ENCODE peak calls at places on chromosomes 11 and 22, in seven cellular contexts. One of them, this sample, is unnamed.

GRCh38 chr11:85094795-85095194 is 532.3 kb downstream of the DLG2 start:
- DNase-seq in mesenchymal stem cell: no peak
- DNase-seq in aorta: no peak
- DNase-seq in GM23248: no peak
- DNase-seq in stomach: no peak
- DNase-seq in ascending aorta: no peak
- DNase-seq in kidney: no peak
- DNase-seq in this sample: no peak

GRCh38 chr11:38950882-38951281 is 2352.8 kb upstream of the RAG2 start:
- DNase-seq in aorta: no peak
- DNase-seq in kidney: no peak
- DNase-seq in stomach: no peak
- DNase-seq in GM23248: no peak
- DNase-seq in ascending aorta: no peak
- DNase-seq in mesenchymal stem cell: peak; percentile 1
- DNase-seq in this sample: no peak

GRCh38 chr11:43706631-43707030 is 26.1 kb downstream of the HSD17B12 start:
- DNase-seq in ascending aorta: no peak
- DNase-seq in GM23248: no peak
- DNase-seq in kidney: no peak
- DNase-seq in stomach: no peak
- DNase-seq in aorta: no peak
- DNase-seq in mesenchymal stem cell: no peak
- DNase-seq in this sample: no peak

GRCh38 chr11:44681698-44682097 is 45.1 kb upstream of the TSPAN18 start:
- DNase-seq in kidney: no peak
- DNase-seq in aorta: no peak
- DNase-seq in stomach: no peak
- DNase-seq in ascending aorta: no peak
- DNase-seq in mesenchymal stem cell: peak; percentile 80
- DNase-seq in GM23248: peak; percentile 34
- DNase-seq in this sample: no peak

GRCh38 chr11:61341706-61342105 is 8.7 kb downstream of the TKFC start:
- DNase-seq in mesenchymal stem cell: no peak
- DNase-seq in stomach: no peak
- DNase-seq in kidney: no peak
- DNase-seq in ascending aorta: no peak
- DNase-seq in aorta: no peak
- DNase-seq in GM23248: no peak
- DNase-seq in this sample: no peak

GRCh38 chr11:68214173-68215086 is 1.3 kb upstream of the KMT5B start:
- DNase-seq in aorta: peak; percentile 67
- DNase-seq in GM23248: peak; percentile 48
- DNase-seq in mesenchymal stem cell: no peak
- DNase-seq in ascending aorta: peak; percentile 65
- DNase-seq in kidney: peak; percentile 86
- DNase-seq in stomach: no peak
- DNase-seq in this sample: peak; percentile 20

GRCh38 chr22:50145741-50146439 is 24.6 kb upstream of the PANX2 start:
- DNase-seq in mesenchymal stem cell: no peak
- DNase-seq in aorta: no peak
- DNase-seq in kidney: peak; percentile 76
- DNase-seq in stomach: no peak
- DNase-seq in ascending aorta: no peak
- DNase-seq in GM23248: no peak
- DNase-seq in this sample: no peak

GRCh38 chr11:72812604-72812967 is 1.6 kb upstream of the ATG16L2 start:
- DNase-seq in kidney: no peak
- DNase-seq in stomach: no peak
- DNase-seq in ascending aorta: no peak
- DNase-seq in aorta: no peak
- DNase-seq in GM23248: no peak
- DNase-seq in mesenchymal stem cell: peak; percentile 33
- DNase-seq in this sample: no peak

GRCh38 chr22:36344106-36344827 is 43.5 kb downstream of the MYH9 start:
- DNase-seq in aorta: no peak
- DNase-seq in stomach: no peak
- DNase-seq in mesenchymal stem cell: no peak
- DNase-seq in GM23248: no peak
- DNase-seq in kidney: no peak
- DNase-seq in ascending aorta: no peak
- DNase-seq in this sample: no peak

GRCh38 chr11:96154802-96155520 is 188.0 kb downstream of the MAML2 start:
- DNase-seq in kidney: no peak
- DNase-seq in mesenchymal stem cell: peak; percentile 77
- DNase-seq in aorta: peak; percentile 64
- DNase-seq in stomach: no peak
- DNase-seq in ascending aorta: no peak
- DNase-seq in GM23248: peak; percentile 81
- DNase-seq in this sample: no peak

GRCh38 chr11:102494216-102494615 is 36.3 kb downstream of the MMP7 start:
- DNase-seq in mesenchymal stem cell: no peak
- DNase-seq in aorta: no peak
- DNase-seq in kidney: no peak
- DNase-seq in stomach: peak; percentile 43
- DNase-seq in ascending aorta: no peak
- DNase-seq in GM23248: peak; percentile 89
- DNase-seq in this sample: no peak

GRCh38 chr11:86978756-86979608 is 23.8 kb upstream of the FZD4 start:
- DNase-seq in aorta: no peak
- DNase-seq in stomach: no peak
- DNase-seq in mesenchymal stem cell: peak; percentile 44
- DNase-seq in ascending aorta: no peak
- DNase-seq in GM23248: peak; percentile 57
- DNase-seq in kidney: no peak
- DNase-seq in this sample: no peak

GRCh38 chr11:23205156-23205871 is 345.0 kb upstream of the CCDC179 start:
- DNase-seq in ascending aorta: no peak
- DNase-seq in stomach: no peak
- DNase-seq in aorta: no peak
- DNase-seq in GM23248: peak; percentile 29
- DNase-seq in kidney: no peak
- DNase-seq in mesenchymal stem cell: peak; percentile 20
- DNase-seq in this sample: no peak

GRCh38 chr11:65003282-65003681 is 6.5 kb upstream of the BATF2 start:
- DNase-seq in ascending aorta: no peak
- DNase-seq in GM23248: peak; percentile 65
- DNase-seq in mesenchymal stem cell: peak; percentile 50
- DNase-seq in stomach: no peak
- DNase-seq in kidney: no peak
- DNase-seq in aorta: no peak
- DNase-seq in this sample: no peak

GRCh38 chr11:116467809-116468208 is 305.0 kb downstream of the BUD13 start:
- DNase-seq in ascending aorta: no peak
- DNase-seq in kidney: no peak
- DNase-seq in aorta: no peak
- DNase-seq in stomach: no peak
- DNase-seq in GM23248: peak; percentile 31
- DNase-seq in mesenchymal stem cell: no peak
- DNase-seq in this sample: no peak

GRCh38 chr22:27985323-27986275 is 66.5 kb upstream of the PITPNB start:
- DNase-seq in stomach: peak; percentile 21
- DNase-seq in mesenchymal stem cell: no peak
- DNase-seq in aorta: no peak
- DNase-seq in ascending aorta: peak; percentile 31
- DNase-seq in GM23248: no peak
- DNase-seq in kidney: no peak
- DNase-seq in this sample: no peak

GRCh38 chr11:125175166-125175565 is 10.6 kb downstream of the PKNOX2 start:
- DNase-seq in GM23248: no peak
- DNase-seq in aorta: no peak
- DNase-seq in ascending aorta: no peak
- DNase-seq in mesenchymal stem cell: no peak
- DNase-seq in kidney: no peak
- DNase-seq in stomach: no peak
- DNase-seq in this sample: no peak

GRCh38 chr11:58391879-58392278 is 14.8 kb downstream of the OR5B3 start:
- DNase-seq in GM23248: peak; percentile 71
- DNase-seq in ascending aorta: no peak
- DNase-seq in kidney: no peak
- DNase-seq in aorta: no peak
- DNase-seq in stomach: no peak
- DNase-seq in mesenchymal stem cell: peak; percentile 20
- DNase-seq in this sample: no peak

GRCh38 chr22:40238425-40239344 is 61.0 kb downstream of the TNRC6B start:
- DNase-seq in kidney: no peak
- DNase-seq in ascending aorta: no peak
- DNase-seq in GM23248: peak; percentile 96
- DNase-seq in mesenchymal stem cell: peak; percentile 83
- DNase-seq in stomach: peak; percentile 33
- DNase-seq in aorta: peak; percentile 57
- DNase-seq in this sample: no peak

GRCh38 chr11:13354335-13354734 is 76.7 kb downstream of the BMAL1 start:
- DNase-seq in stomach: no peak
- DNase-seq in GM23248: peak; percentile 30
- DNase-seq in mesenchymal stem cell: no peak
- DNase-seq in kidney: no peak
- DNase-seq in ascending aorta: no peak
- DNase-seq in aorta: no peak
- DNase-seq in this sample: no peak

GRCh38 chr22:41563051-41563711 is 2.4 kb downstream of the CSDC2 start:
- DNase-seq in ascending aorta: peak; percentile 86
- DNase-seq in kidney: no peak
- DNase-seq in stomach: no peak
- DNase-seq in aorta: peak; percentile 70
- DNase-seq in GM23248: peak; percentile 85
- DNase-seq in mesenchymal stem cell: peak; percentile 88
- DNase-seq in this sample: no peak

GRCh38 chr11:8267280-8267679 is 3.6 kb upstream of the LMO1 start:
- DNase-seq in ascending aorta: peak; percentile 24
- DNase-seq in stomach: no peak
- DNase-seq in kidney: peak; percentile 19
- DNase-seq in aorta: no peak
- DNase-seq in GM23248: no peak
- DNase-seq in mesenchymal stem cell: no peak
- DNase-seq in this sample: no peak

GRCh38 chr22:23677701-23677995 is 13.2 kb upstream of the RGL4 start:
- DNase-seq in mesenchymal stem cell: no peak
- DNase-seq in GM23248: no peak
- DNase-seq in ascending aorta: no peak
- DNase-seq in stomach: no peak
- DNase-seq in kidney: no peak
- DNase-seq in aorta: no peak
- DNase-seq in this sample: no peak

GRCh38 chr11:73218106-73218829 is at the start of gene P2RY2:
- DNase-seq in GM23248: peak; percentile 52
- DNase-seq in aorta: peak; percentile 86
- DNase-seq in ascending aorta: peak; percentile 86
- DNase-seq in mesenchymal stem cell: peak; percentile 41
- DNase-seq in kidney: peak; percentile 91
- DNase-seq in stomach: peak; percentile 85
- DNase-seq in this sample: no peak

GRCh38 chr11:73380321-73380720 is 4.1 kb downstream of the RELT start:
- DNase-seq in ascending aorta: no peak
- DNase-seq in kidney: no peak
- DNase-seq in mesenchymal stem cell: no peak
- DNase-seq in stomach: no peak
- DNase-seq in GM23248: peak; percentile 38
- DNase-seq in aorta: no peak
- DNase-seq in this sample: no peak

GRCh38 chr11:62648185-62648966 is 2.0 kb upstream of the GANAB start:
- DNase-seq in stomach: no peak
- DNase-seq in mesenchymal stem cell: no peak
- DNase-seq in GM23248: no peak
- DNase-seq in aorta: no peak
- DNase-seq in ascending aorta: no peak
- DNase-seq in kidney: no peak
- DNase-seq in this sample: no peak

GRCh38 chr11:83051760-83052671 is 19.7 kb downstream of the RAB30 start:
- DNase-seq in ascending aorta: peak; percentile 79
- DNase-seq in aorta: no peak
- DNase-seq in GM23248: peak; percentile 96
- DNase-seq in kidney: no peak
- DNase-seq in stomach: no peak
- DNase-seq in mesenchymal stem cell: peak; percentile 94
- DNase-seq in this sample: no peak

GRCh38 chr11:11463397-11463796 is 110.3 kb upstream of the CSNK2A3 start:
- DNase-seq in GM23248: peak; percentile 32
- DNase-seq in mesenchymal stem cell: peak; percentile 73
- DNase-seq in stomach: no peak
- DNase-seq in ascending aorta: no peak
- DNase-seq in aorta: no peak
- DNase-seq in kidney: no peak
- DNase-seq in this sample: no peak

DNA sequence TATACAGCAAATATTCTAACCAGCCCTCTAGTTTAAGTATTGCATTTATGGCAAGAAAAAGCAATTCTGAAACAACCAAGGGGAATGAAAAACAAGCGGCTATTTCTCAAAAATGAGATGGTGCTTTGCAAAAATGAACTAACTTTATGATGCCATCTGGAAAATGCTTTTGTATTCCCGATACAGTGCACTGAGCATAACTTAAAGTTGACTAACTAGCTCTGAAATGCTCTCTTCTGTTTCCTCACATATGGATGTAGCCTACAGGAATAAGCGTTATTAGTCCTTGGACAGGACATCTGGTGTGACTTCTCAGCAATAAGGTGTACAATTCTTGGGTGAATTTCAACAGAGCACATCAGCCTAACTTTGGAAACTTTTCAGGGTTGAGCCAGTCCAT is 228.2 kb upstream of the DDI1 start:
- DNase-seq in ascending aorta: no peak
- DNase-seq in kidney: no peak
- DNase-seq in mesenchymal stem cell: no peak
- DNase-seq in aorta: no peak
- DNase-seq in stomach: no peak
- DNase-seq in GM23248: peak; percentile 39
- DNase-seq in this sample: no peak
- H3K9me3 ChIP-seq in ascending aorta: no peaks in the 10 kb centered on the region
- H3K9me3 ChIP-seq in kidney: no peaks in the 10 kb centered on the region
- H3K9me3 ChIP-seq in mesenchymal stem cell: no peaks in the 10 kb centered on the region
- H3K9me3 ChIP-seq in aorta: no peaks in the 10 kb centered on the region
- H3K9me3 ChIP-seq in stomach: no peaks in the 10 kb centered on the region
- H3K9me3 ChIP-seq in GM23248: no peaks in the 10 kb centered on the region
- H3K9me3 ChIP-seq in this sample: no peaks in the 10 kb centered on the region

GRCh38 chr11:130916910-130917309 is 631 bp upstream of the SNX19 start:
- DNase-seq in GM23248: peak; percentile 20
- DNase-seq in aorta: no peak
- DNase-seq in stomach: no peak
- DNase-seq in ascending aorta: no peak
- DNase-seq in mesenchymal stem cell: no peak
- DNase-seq in kidney: no peak
- DNase-seq in this sample: no peak
- H3K9me3 ChIP-seq in GM23248: no peaks in the 10 kb centered on the region
- H3K9me3 ChIP-seq in aorta: no peaks in the 10 kb centered on the region
- H3K9me3 ChIP-seq in stomach: no peaks in the 10 kb centered on the region
- H3K9me3 ChIP-seq in ascending aorta: no peaks in the 10 kb centered on the region
- H3K9me3 ChIP-seq in mesenchymal stem cell: no peaks in the 10 kb centered on the region
- H3K9me3 ChIP-seq in kidney: no peaks in the 10 kb centered on the region
- H3K9me3 ChIP-seq in this sample: no peaks in the 10 kb centered on the region

GRCh38 chr11:2219318-2220017 is 47.9 kb upstream of the TH start:
- DNase-seq in ascending aorta: no peak
- DNase-seq in stomach: no peak
- DNase-seq in kidney: no peak
- DNase-seq in aorta: peak; percentile 45
- DNase-seq in mesenchymal stem cell: no peak
- DNase-seq in GM23248: no peak
- DNase-seq in this sample: no peak
- H3K9me3 ChIP-seq in ascending aorta: peaks cover 9% of the 10 kb centered on the region
- H3K9me3 ChIP-seq in stomach: no peaks in the 10 kb centered on the region
- H3K9me3 ChIP-seq in kidney: peaks cover 5% of the 10 kb centered on the region
- H3K9me3 ChIP-seq in aorta: peaks cover 4% of the 10 kb centered on the region
- H3K9me3 ChIP-seq in mesenchymal stem cell: peaks cover 20% of the 10 kb centered on the region
- H3K9me3 ChIP-seq in GM23248: no peaks in the 10 kb centered on the region
- H3K9me3 ChIP-seq in this sample: no peaks in the 10 kb centered on the region

GRCh38 chr11:78933361-78933760 is 358.7 kb upstream of the NARS2 start:
- DNase-seq in mesenchymal stem cell: no peak
- DNase-seq in ascending aorta: no peak
- DNase-seq in stomach: no peak
- DNase-seq in aorta: no peak
- DNase-seq in GM23248: no peak
- DNase-seq in kidney: no peak
- DNase-seq in this sample: no peak
- H3K9me3 ChIP-seq in mesenchymal stem cell: no peaks in the 10 kb centered on the region
- H3K9me3 ChIP-seq in ascending aorta: no peaks in the 10 kb centered on the region
- H3K9me3 ChIP-seq in stomach: no peaks in the 10 kb centered on the region
- H3K9me3 ChIP-seq in aorta: no peaks in the 10 kb centered on the region
- H3K9me3 ChIP-seq in GM23248: no peaks in the 10 kb centered on the region
- H3K9me3 ChIP-seq in kidney: no peaks in the 10 kb centered on the region
- H3K9me3 ChIP-seq in this sample: no peaks in the 10 kb centered on the region

This sample was measured in T-helper 17 cell.